ENCODE peak calls at places on chromosomes 5 and 9, in four cellular contexts. K is AG10803; V is CD8-positive, alpha-beta T cell; C is dorsolateral prefrontal cortex. W is an unnamed sample.

GRCh38 chr5:52560366-52560765 is 227.3 kb upstream of the ITGA1 start:
- DNase-seq in K (peak), V (no peak), C (no peak), W (no peak)

GRCh38 chr9:134187110-134187531 is 22.8 kb upstream of the RNU6ATAC start:
- DNase-seq in K (no peak), V (no peak), C (peak), W (no peak)

GRCh38 chr5:157026789-157027424 is 32.0 kb downstream of the HAVCR1 start:
- DNase-seq in K (no peak), V (no peak), C (no peak), W (no peak)

GRCh38 chr5:132259061-132259851 is 1.8 kb downstream of the PDLIM4 start:
- DNase-seq in K (peak), V (no peak), C (peak), W (no peak)

GRCh38 chr9:6305954-6306563 is 22.1 kb upstream of the TPD52L3 start:
- DNase-seq in K (peak), V (no peak), C (no peak), W (peak)

GRCh38 chr9:134455951-134456739 is 129.9 kb downstream of the RXRA start:
- DNase-seq in K (peak), V (peak), C (no peak), W (no peak)

GRCh38 chr9:92245005-92245797 is 48.3 kb downstream of the IARS1 start:
- DNase-seq in K (peak), V (no peak), C (no peak), W (peak)

GRCh38 chr5:30401479-30402058 is 791.9 kb upstream of the CDH6 start:
- DNase-seq in K (no peak), V (no peak), C (no peak), W (peak)

GRCh38 chr5:181261320-181262085 is 560 bp upstream of the TRIM52 start:
- DNase-seq in K (peak), V (peak), C (peak), W (no peak)

GRCh38 chr5:137303509-137303908 is 195.6 kb downstream of the SPOCK1 start:
- DNase-seq in K (no peak), V (no peak), C (no peak), W (no peak)

GRCh38 chr9:130327781-130328348 is 62.3 kb downstream of the HMCN2 start:
- DNase-seq in K (peak), V (no peak), C (no peak), W (no peak)

GRCh38 chr9:79089054-79089560 is 482.7 kb upstream of the TLE4 start:
- DNase-seq in K (no peak), V (no peak), C (no peak), W (no peak)

GRCh38 chr5:87949665-87950640 is 318.7 kb downstream of the TMEM161B start:
- DNase-seq in K (no peak), V (no peak), C (no peak), W (no peak)

GRCh38 chr5:122312670-122312988 is 592 bp downstream of the SNCAIP start:
- DNase-seq in K (no peak), V (no peak), C (peak), W (no peak)

GRCh38 chr9:29644514-29644913 is 2071.2 kb upstream of the C9orf72 start:
- DNase-seq in K (no peak), V (no peak), C (no peak), W (no peak)

GRCh38 chr5:162323471-162323870 is 255.9 kb downstream of the GABRG2 start:
- DNase-seq in K (no peak), V (no peak), C (no peak), W (no peak)

GRCh38 chr5:173744527-173744926 is 128.1 kb upstream of the BOD1 start:
- DNase-seq in K (no peak), V (no peak), C (no peak), W (no peak)

GRCh38 chr9:119420263-119420662 is 51.0 kb upstream of the BRINP1 start:
- DNase-seq in K (no peak), V (no peak), C (no peak), W (no peak)

GRCh38 chr9:15444141-15444540 is 21.5 kb downstream of the SNAPC3 start:
- DNase-seq in K (no peak), V (no peak), C (no peak), W (no peak)

GRCh38 chr9:22645893-22646292 is 199.3 kb downstream of the DMRTA1 start:
- DNase-seq in K (peak), V (no peak), C (no peak), W (no peak)

GRCh38 chr5:135737701-135738563 is 96.5 kb upstream of the SLC25A48 start:
- DNase-seq in K (no peak), V (no peak), C (no peak), W (no peak)

GRCh38 chr5:73892806-73893205 is 266.8 kb downstream of the ARHGEF28 start:
- DNase-seq in K (peak), V (no peak), C (no peak), W (no peak)

GRCh38 chr9:89446440-89447310 is 51.2 kb downstream of the SEMA4D start:
- DNase-seq in K (no peak), V (no peak), C (no peak), W (no peak)

GRCh38 chr5:68290260-68290674 is 74.7 kb downstream of the PIK3R1 start:
- DNase-seq in K (peak), V (no peak), C (no peak), W (no peak)
- H3K4me3 ChIP-seq in K (no peak), V (no peak), C (peak), W (peak)

DNA sequence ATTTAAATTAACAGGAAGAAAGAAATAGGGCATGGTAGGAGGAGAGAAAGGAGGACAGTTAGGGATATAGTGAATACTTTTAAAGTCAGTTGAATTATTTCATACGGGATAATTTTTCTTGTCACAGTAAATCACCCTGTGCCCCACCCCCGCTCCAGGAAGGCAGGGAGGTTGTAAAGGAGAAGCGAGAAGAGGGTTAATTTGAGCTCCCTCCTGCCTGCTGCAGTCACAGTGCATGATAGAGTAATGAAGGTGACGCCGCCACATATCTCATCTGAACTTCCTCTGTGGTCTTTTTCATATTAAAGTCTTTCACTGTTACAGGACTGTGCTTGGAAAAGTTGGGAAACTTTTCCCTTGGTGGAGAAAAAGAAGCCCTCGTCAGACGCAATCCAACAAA is 896 bp upstream of the PCSK5 start:
- DNase-seq in K (no peak), V (no peak), C (no peak), W (no peak)
- H3K4me3 ChIP-seq in K (peak), V (peak), C (peak), W (peak)

GRCh38 chr5:55600086-55600485 is 65.3 kb upstream of the PLPP1 start:
- DNase-seq in K (no peak), V (no peak), C (no peak), W (no peak)
- H3K4me3 ChIP-seq in K (no peak), V (no peak), C (no peak), W (no peak)

GRCh38 chr9:33229359-33230120 is 10.4 kb upstream of the SPINK4 start:
- DNase-seq in K (no peak), V (no peak), C (no peak), W (no peak)

GRCh38 chr9:33228606-33229005 is 11.4 kb upstream of the SPINK4 start:
- DNase-seq in K (no peak), V (no peak), C (no peak), W (no peak)

GRCh38 chr9:33227013-33227398 is 13.0 kb upstream of the SPINK4 start:
- DNase-seq in K (no peak), V (no peak), C (no peak), W (no peak)

GRCh38 chr9:33225319-33226152 is 14.4 kb upstream of the SPINK4 start:
- DNase-seq in K (peak), V (peak), C (no peak), W (no peak)

GRCh38 chr9:33227741-33228140 is 12.2 kb upstream of the SPINK4 start:
- DNase-seq in K (peak), V (no peak), C (no peak), W (no peak)
- H3K4me3 ChIP-seq in K (no peak), V (no peak), C (no peak), W (no peak)

GRCh38 chr5:155591273-155591672 is 577.7 kb downstream of the KIF4B start:
- DNase-seq in K (no peak), V (no peak), C (no peak), W (no peak)
- H3K4me3 ChIP-seq in K (no peak), V (no peak), C (no peak), W (no peak)

GRCh38 chr5:139708877-139709586 is 60.9 kb downstream of the CXXC5 start:
- DNase-seq in K (peak), V (no peak), C (peak), W (peak)

GRCh38 chr5:139708434-139708849 is 60.3 kb downstream of the CXXC5 start:
- DNase-seq in K (no peak), V (no peak), C (no peak), W (no peak)

GRCh38 chr5:139711067-139711851 is 63.1 kb downstream of the CXXC5 start:
- DNase-seq in K (peak), V (peak), C (peak), W (no peak)

GRCh38 chr5:139710370-139711066 is 62.4 kb downstream of the CXXC5 start:
- DNase-seq in K (peak), V (peak), C (peak), W (no peak)

DNA sequence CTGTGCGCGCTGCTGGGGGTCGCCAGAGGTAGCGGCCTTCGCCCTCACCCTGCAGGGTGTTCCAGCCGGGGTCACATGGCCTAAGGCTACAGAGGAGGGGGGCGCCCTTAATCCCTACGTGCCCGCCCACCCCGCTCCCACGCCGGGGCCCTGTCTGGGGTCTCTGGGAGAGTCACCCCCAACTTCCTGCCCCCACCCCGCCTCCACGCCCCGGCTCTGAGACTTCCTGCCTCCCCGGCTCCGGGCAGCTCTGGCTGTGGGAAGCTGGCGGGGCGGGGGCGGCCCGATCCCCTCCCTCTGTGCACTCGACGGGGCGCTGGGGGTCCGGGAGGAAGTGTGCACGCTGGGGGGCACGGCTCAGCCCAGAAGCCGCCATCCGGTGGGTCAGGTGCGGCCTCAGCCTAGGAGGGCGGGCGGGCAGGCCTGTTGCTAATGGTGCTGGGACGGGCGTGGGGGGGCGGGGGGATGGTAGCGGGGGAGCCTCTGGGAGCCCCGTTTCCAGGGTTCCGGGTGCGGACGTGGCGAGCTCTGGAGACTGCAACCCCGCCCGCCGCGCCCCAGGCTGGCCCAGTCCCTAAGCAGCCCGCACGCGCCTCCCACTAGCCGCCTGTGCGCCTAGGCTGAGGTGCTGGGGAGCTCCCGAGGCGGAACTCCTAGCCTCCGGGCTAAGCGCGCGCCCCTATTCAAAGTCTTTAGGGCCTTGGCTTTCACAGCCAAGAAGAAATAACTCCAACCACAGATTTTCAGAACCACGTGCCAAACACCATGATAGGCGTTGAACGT is 61.6 kb downstream of the CXXC5 start:
- DNase-seq in K (no peak), V (peak), C (no peak), W (no peak)
- H3K4me3 ChIP-seq in K (no peak), V (peak), C (peak), W (peak)

DNA sequence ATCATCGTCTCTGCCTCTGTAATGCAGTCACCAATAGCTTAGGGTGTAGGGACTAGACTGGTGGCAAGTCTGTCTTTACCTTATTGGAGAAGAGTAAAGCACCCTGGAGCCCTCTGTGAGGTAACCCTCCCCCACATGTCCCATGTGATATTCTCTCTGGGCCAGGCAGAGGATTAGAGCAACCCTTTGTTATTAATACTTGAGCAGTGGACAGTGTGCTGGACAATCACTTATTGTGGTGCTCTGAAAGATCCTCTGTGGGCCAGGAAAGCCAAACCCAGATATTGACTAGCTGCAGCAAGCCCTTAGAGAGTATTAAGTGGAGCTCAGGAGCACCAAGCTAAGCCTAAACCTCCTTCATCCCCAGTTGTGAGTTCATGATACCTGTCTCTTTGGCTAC is 139.7 kb upstream of the RUSC2 start:
- DNase-seq in K (no peak), V (no peak), C (no peak), W (no peak)
- H3K4me3 ChIP-seq in K (no peak), V (no peak), C (no peak), W (no peak)

DNA sequence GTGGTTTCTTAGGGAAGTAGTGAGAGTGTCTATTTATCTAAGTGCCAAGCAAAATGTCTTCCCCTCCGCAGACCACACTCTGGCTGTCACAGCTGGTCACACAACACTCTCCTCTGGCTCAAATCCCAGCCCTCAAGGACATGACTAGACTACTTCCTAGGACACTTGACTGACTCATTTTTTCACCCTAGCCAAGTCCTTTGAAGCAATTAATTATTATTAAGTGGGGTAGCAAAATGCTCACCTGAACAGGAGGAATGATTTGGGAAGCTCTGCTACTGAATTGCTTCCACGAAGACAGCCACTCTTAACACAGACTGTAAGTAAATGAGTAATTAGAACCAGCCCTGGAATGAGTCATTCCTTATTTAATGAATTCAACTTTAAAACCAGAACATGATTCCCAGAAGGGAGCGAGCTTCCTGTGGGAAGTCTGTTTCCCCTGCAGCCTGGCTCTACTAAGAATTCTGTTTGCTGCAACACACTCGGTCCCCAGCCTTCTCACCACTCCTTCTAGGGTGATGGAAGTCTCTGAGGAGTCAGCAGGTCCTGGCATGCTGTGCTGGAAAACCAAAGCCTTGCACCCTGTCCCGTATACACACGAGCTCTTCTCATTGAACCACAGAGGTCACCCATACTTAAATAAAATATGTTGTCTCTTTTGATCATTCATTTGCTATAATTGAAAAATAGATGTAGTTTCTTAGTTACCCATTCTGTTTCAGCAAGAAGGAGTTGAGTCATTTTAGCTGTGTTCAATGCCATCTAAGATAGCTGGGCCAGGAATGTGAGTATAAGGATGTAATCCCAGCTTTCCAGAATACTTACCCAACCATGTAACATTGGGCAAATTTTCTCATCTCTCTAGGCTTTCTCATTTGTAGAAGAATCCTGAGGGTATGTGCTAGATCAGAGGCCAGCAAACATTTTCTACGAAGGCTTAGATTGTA is 218.6 kb upstream of the RASEF start:
- DNase-seq in K (peak), V (no peak), C (no peak), W (peak)
- H3K4me3 ChIP-seq in K (no peak), V (no peak), C (no peak), W (peak)